ENCODE peak calls at places on chromosome 14, in five cellular contexts. One of them, this sample, is unnamed.

GRCh38 chr14:95931384-95931783 is 54.8 kb downstream of the TUNAR start:
- DNase-seq in adrenal gland: no peak
- DNase-seq in heart left ventricle: no peak
- DNase-seq in ovary: no peak
- DNase-seq in Peyer's patch: no peak
- DNase-seq in this sample: no peak

GRCh38 chr14:72568296-72568992 is 325.5 kb downstream of the DPF3 start:
- DNase-seq in heart left ventricle: no peak
- DNase-seq in adrenal gland: no peak
- DNase-seq in Peyer's patch: no peak
- DNase-seq in ovary: no peak
- DNase-seq in this sample: no peak

GRCh38 chr14:30573203-30573814 is 14.4 kb downstream of the G2E3 start:
- DNase-seq in heart left ventricle: no peak
- DNase-seq in Peyer's patch: no peak
- DNase-seq in ovary: no peak
- DNase-seq in adrenal gland: peak
- DNase-seq in this sample: no peak

GRCh38 chr14:32933623-32933942 is 5.1 kb upstream of the NPAS3 start:
- DNase-seq in adrenal gland: no peak
- DNase-seq in heart left ventricle: no peak
- DNase-seq in ovary: no peak
- DNase-seq in Peyer's patch: no peak
- DNase-seq in this sample: no peak

GRCh38 chr14:51472881-51473280 is 178.8 kb upstream of the FRMD6 start:
- DNase-seq in Peyer's patch: no peak
- DNase-seq in heart left ventricle: no peak
- DNase-seq in ovary: no peak
- DNase-seq in adrenal gland: no peak
- DNase-seq in this sample: no peak

GRCh38 chr14:60197629-60198318 is 32.6 kb upstream of the DHRS7 start:
- DNase-seq in ovary: no peak
- DNase-seq in Peyer's patch: no peak
- DNase-seq in heart left ventricle: no peak
- DNase-seq in adrenal gland: no peak
- DNase-seq in this sample: no peak

GRCh38 chr14:50311337-50311973 is 574 bp downstream of the L2HGDH start:
- DNase-seq in Peyer's patch: no peak
- DNase-seq in adrenal gland: no peak
- DNase-seq in heart left ventricle: no peak
- DNase-seq in ovary: no peak
- DNase-seq in this sample: no peak

GRCh38 chr14:75562048-75562447 is 16.4 kb upstream of the FLVCR2 start:
- DNase-seq in ovary: no peak
- DNase-seq in adrenal gland: peak
- DNase-seq in Peyer's patch: peak
- DNase-seq in heart left ventricle: no peak
- DNase-seq in this sample: no peak

GRCh38 chr14:32201816-32202467 is at the start of gene RNU6-7:
- DNase-seq in adrenal gland: peak
- DNase-seq in Peyer's patch: peak
- DNase-seq in heart left ventricle: no peak
- DNase-seq in ovary: peak
- DNase-seq in this sample: peak

GRCh38 chr14:97219356-97220017 is 422.3 kb downstream of the VRK1 start:
- DNase-seq in heart left ventricle: no peak
- DNase-seq in adrenal gland: no peak
- DNase-seq in Peyer's patch: no peak
- DNase-seq in ovary: no peak
- DNase-seq in this sample: no peak

GRCh38 chr14:24443053-24443683 is 592 bp upstream of the SDR39U1 start:
- DNase-seq in adrenal gland: no peak
- DNase-seq in heart left ventricle: no peak
- DNase-seq in Peyer's patch: no peak
- DNase-seq in ovary: no peak
- DNase-seq in this sample: peak
- TF ChIP-seq POLR2A in adrenal gland: no peak
- TF ChIP-seq POLR2A in heart left ventricle: no peak
- TF ChIP-seq POLR2A in Peyer's patch: no peak
- TF ChIP-seq POLR2A in ovary: no peak
- TF ChIP-seq POLR2A in this sample: peak

GRCh38 chr14:82431031-82431430 is 897.4 kb upstream of the SEL1L start:
- DNase-seq in adrenal gland: no peak
- DNase-seq in heart left ventricle: no peak
- DNase-seq in Peyer's patch: no peak
- DNase-seq in ovary: no peak
- DNase-seq in this sample: no peak
- TF ChIP-seq POLR2A in adrenal gland: no peak
- TF ChIP-seq POLR2A in heart left ventricle: no peak
- TF ChIP-seq POLR2A in Peyer's patch: no peak
- TF ChIP-seq POLR2A in ovary: no peak
- TF ChIP-seq POLR2A in this sample: no peak

GRCh38 chr14:34629344-34629656 is 648 bp downstream of the SNX6 start:
- DNase-seq in adrenal gland: no peak
- DNase-seq in ovary: no peak
- DNase-seq in Peyer's patch: no peak
- DNase-seq in heart left ventricle: no peak
- DNase-seq in this sample: no peak

GRCh38 chr14:34628681-34629135 is 1.2 kb downstream of the SNX6 start:
- DNase-seq in heart left ventricle: no peak
- DNase-seq in ovary: no peak
- DNase-seq in adrenal gland: peak
- DNase-seq in Peyer's patch: peak
- DNase-seq in this sample: peak

GRCh38 chr14:34632451-34632850 is 2.5 kb upstream of the SNX6 start:
- DNase-seq in heart left ventricle: no peak
- DNase-seq in adrenal gland: no peak
- DNase-seq in ovary: no peak
- DNase-seq in Peyer's patch: no peak
- DNase-seq in this sample: no peak

GRCh38 chr14:34633697-34634096 is 3.7 kb upstream of the SNX6 start:
- DNase-seq in heart left ventricle: no peak
- DNase-seq in ovary: no peak
- DNase-seq in Peyer's patch: no peak
- DNase-seq in adrenal gland: no peak
- DNase-seq in this sample: no peak

DNA sequence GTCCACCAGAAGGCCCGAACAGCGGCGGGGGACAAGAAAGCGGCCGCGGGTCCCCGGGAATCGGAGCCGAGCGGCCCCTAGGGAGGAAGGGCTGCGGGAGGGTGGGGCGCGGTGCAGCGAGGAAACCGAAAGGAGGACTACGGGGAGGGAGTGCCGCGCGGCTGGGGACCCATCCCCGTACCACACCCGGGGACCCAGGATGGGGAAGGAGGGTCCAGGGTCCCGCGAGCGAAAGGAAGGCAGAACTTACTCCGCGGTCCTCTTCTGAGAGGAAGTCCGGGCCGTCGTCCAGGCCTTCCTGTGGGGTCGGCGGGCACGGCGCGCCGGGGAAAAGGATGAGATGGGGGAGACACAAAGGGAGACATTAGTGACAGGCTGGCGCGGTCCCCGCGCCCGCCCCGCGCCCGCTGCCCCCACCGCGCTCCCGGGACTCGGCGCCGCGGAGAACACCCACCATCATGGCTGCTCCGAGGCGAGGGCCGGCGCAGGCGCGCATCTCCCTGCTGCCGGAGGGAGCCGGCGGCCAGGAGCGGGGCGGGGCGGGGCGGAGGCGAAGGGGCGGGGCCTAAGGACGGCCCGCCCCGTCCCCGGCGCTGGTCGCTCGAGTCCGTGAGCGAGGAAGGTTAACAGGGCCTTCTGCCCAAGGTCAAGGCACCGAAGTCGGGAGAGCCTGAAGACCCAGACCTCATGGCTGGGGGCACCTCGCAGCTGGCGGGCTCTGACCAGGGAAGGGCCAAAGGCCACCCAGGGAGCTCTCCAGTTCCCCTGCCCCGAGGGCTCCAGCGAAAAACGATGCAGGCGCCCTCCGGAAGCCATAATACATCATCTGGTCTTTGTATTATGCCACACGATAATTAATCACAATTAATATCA is at the start of gene SNX6:
- DNase-seq in heart left ventricle: peak
- DNase-seq in Peyer's patch: peak
- DNase-seq in adrenal gland: peak
- DNase-seq in ovary: peak
- DNase-seq in this sample: peak
- TF ChIP-seq POLR2A in heart left ventricle: peak
- TF ChIP-seq POLR2A in Peyer's patch: peak
- TF ChIP-seq POLR2A in adrenal gland: peak
- TF ChIP-seq POLR2A in ovary: peak
- TF ChIP-seq POLR2A in this sample: peak

GRCh38 chr14:52695481-52696091 is at the start of gene ERO1A:
- DNase-seq in ovary: peak
- DNase-seq in adrenal gland: peak
- DNase-seq in heart left ventricle: peak
- DNase-seq in Peyer's patch: peak
- DNase-seq in this sample: peak
- TF ChIP-seq POLR2A in ovary: peak
- TF ChIP-seq POLR2A in adrenal gland: peak
- TF ChIP-seq POLR2A in heart left ventricle: peak
- TF ChIP-seq POLR2A in Peyer's patch: peak
- TF ChIP-seq POLR2A in this sample: peak

DNA sequence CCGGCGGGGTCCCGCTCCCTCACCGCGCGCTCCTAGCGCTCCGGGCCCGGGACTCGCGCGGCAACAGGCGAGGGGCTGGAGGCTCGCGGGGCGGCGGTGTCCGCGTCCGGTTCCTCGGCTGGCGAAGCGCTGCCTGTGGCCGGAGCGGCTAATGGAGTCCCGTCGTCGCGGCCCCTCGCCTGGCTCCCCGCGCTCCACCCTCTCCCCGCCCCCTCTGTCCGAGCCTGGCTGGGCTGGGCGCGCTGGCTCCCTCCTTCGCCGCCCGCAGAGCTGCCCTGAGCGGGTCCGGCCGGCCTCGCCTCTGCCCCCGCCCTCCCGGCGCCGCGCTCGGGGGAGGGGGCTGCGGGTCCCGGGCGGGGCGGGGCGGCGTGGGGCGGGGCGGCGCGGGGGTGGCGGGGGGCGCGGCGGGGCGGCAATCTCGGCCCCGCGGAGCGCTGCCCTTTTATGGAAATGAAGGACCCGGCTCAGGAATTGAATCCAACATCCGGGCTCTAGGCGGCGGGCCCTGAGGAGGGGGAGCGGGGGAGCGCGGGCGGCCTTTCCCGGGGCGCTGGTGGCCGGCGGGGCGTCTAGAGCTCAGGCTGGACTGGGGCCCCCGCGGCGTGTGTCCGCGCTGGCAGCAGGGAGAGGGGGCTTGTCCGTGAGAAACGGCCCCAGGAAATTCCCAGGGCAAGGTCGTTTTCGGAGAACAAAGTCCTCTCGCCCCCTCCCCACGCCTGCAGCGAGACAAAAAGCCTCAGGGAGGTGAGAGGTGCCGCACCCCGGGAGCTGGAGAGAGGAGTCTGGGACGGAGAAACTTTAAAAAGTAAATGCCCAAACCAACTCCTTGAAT is at the start of gene FERMT2:
- DNase-seq in heart left ventricle: peak
- DNase-seq in adrenal gland: peak
- DNase-seq in ovary: peak
- DNase-seq in Peyer's patch: peak
- DNase-seq in this sample: peak
- TF ChIP-seq POLR2A in heart left ventricle: peak
- TF ChIP-seq POLR2A in adrenal gland: peak
- TF ChIP-seq POLR2A in ovary: peak
- TF ChIP-seq POLR2A in Peyer's patch: no peak
- TF ChIP-seq POLR2A in this sample: no peak

DNA sequence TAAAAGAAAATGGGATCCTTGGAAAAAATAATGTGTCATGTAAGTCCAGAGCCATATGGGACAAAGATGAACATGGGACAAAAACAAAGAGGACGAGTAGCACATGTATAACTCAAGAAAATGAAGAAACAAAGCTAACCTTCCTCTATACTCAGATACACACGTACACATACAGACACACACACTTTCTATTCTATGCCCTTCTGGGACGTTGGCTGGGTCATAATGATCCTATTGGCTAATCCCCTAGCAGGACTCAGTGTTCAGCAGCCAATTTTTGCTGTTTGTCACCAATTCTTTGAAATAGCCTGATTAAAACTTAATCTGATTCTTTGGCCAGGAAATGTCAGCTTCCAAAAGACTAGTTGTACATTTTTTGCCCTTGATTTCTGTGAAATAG is 189.4 kb upstream of the FOXG1 start:
- DNase-seq in heart left ventricle: no peak
- DNase-seq in ovary: no peak
- DNase-seq in adrenal gland: no peak
- DNase-seq in Peyer's patch: no peak
- DNase-seq in this sample: no peak
- TF ChIP-seq POLR2A in heart left ventricle: no peak
- TF ChIP-seq POLR2A in ovary: no peak
- TF ChIP-seq POLR2A in adrenal gland: no peak
- TF ChIP-seq POLR2A in Peyer's patch: no peak
- TF ChIP-seq POLR2A in this sample: no peak

DNA sequence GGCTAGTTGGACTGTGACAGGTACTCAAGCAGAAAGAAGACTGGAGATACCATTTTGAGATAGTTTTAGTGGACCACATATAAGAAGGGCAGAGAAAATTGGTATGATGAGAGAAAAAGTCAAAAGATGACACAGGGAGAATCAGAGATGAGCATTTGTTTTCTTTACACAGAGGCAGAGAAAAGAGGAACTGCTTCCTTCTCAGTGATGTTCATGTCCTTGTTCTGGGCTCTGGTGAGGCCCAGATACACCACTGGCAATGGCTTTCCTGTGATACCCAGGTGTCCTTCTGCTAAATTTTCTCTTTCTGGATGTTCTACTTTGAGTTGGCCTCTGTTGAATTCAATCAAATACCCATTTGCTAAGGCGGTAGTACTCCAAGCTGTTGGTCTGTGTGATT is 1782.7 kb upstream of the SEL1L start:
- DNase-seq in heart left ventricle: no peak
- DNase-seq in ovary: no peak
- DNase-seq in Peyer's patch: no peak
- DNase-seq in adrenal gland: no peak
- DNase-seq in this sample: no peak
- TF ChIP-seq POLR2A in heart left ventricle: no peak
- TF ChIP-seq POLR2A in ovary: no peak
- TF ChIP-seq POLR2A in Peyer's patch: no peak
- TF ChIP-seq POLR2A in adrenal gland: no peak
- TF ChIP-seq POLR2A in this sample: no peak

GRCh38 chr14:53167602-53168328 is 14.6 kb upstream of the DDHD1 start:
- DNase-seq in ovary: no peak
- DNase-seq in adrenal gland: no peak
- DNase-seq in heart left ventricle: no peak
- DNase-seq in Peyer's patch: no peak
- DNase-seq in this sample: no peak

DNA sequence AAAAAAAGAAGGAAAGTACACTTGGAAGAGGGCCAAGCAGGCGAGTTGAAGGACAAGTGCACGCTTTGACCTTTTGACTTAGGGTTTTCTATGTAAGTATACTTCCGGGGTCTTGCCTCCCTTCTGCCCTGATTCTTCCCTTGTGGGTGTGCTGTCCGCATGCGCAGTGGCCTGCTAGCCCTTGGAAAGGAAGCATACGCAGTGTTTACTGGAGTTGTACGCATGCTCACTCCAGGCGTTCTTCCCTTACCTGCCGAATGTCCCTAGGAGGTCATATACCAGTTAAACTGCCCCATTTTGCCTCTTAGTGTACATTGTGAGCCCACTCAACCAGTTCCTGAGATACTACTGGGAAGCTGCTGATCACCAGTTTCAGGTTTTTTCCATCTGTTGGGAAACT is 15.7 kb upstream of the DDHD1 start:
- DNase-seq in Peyer's patch: no peak
- DNase-seq in adrenal gland: no peak
- DNase-seq in heart left ventricle: no peak
- DNase-seq in ovary: no peak
- DNase-seq in this sample: no peak
- TF ChIP-seq POLR2A in Peyer's patch: no peak
- TF ChIP-seq POLR2A in adrenal gland: no peak
- TF ChIP-seq POLR2A in heart left ventricle: no peak
- TF ChIP-seq POLR2A in ovary: no peak
- TF ChIP-seq POLR2A in this sample: no peak

This sample was measured in erythroblast.